ENCODE peak calls at places on chromosomes 5 and 9, in nine cellular contexts. U is astrocyte, M is thoracic aorta, J is keratinocyte, A is spleen, V is tibial artery, S is WERI-Rb-1, D is endodermal cell, H is A549. E is an unnamed sample.

GRCh38 chr5:125829349-125829748 is 593.9 kb upstream of the GRAMD2B start:
- DNase-seq in S (no peak), H (no peak), U (no peak), A (no peak), V (no peak), M (no peak), J (no peak), D (no peak), E (no peak)

GRCh38 chr5:179228341-179229121 is 116.7 kb downstream of the ADAMTS2 start:
- DNase-seq in H (no peak), S (peak), J (no peak), A (peak), M (no peak), D (peak), V (peak), U (no peak), E (no peak)

GRCh38 chr5:120684749-120685415 is 220.8 kb downstream of the PRR16 start:
- DNase-seq in V (no peak), A (no peak), H (peak), S (peak), J (no peak), M (no peak), U (no peak), D (peak), E (no peak)

GRCh38 chr9:89878687-89879086 is 273.9 kb downstream of the GADD45G start:
- DNase-seq in S (no peak), U (no peak), H (no peak), D (peak), V (peak), M (peak), J (no peak), A (peak), E (no peak)

GRCh38 chr9:1599961-1600360 is 415.2 kb upstream of the SMARCA2 start:
- DNase-seq in V (no peak), J (no peak), S (no peak), M (no peak), D (no peak), H (no peak), A (no peak), U (no peak), E (no peak)

GRCh38 chr5:116406306-116407041 is 168.1 kb downstream of the SEMA6A start:
- DNase-seq in J (no peak), D (no peak), A (no peak), U (no peak), S (no peak), M (no peak), H (no peak), V (no peak), E (no peak)

GRCh38 chr5:139650689-139651501 is 2.7 kb downstream of the CXXC5 start:
- DNase-seq in U (no peak), D (peak), M (no peak), H (peak), J (no peak), V (peak), S (peak), A (peak), E (no peak)

GRCh38 chr5:91293131-91293530 is 90.0 kb downstream of the ARRDC3 start:
- DNase-seq in S (no peak), M (no peak), J (no peak), A (no peak), U (peak), V (no peak), D (peak), H (no peak), E (no peak)

GRCh38 chr5:110414360-110414759 is 312.1 kb downstream of the TMEM232 start:
- DNase-seq in D (no peak), A (no peak), M (no peak), U (peak), S (no peak), H (no peak), V (no peak), J (no peak), E (no peak)

GRCh38 chr5:142817031-142817430 is 46.9 kb downstream of the ARHGAP26 start:
- DNase-seq in M (no peak), D (no peak), A (no peak), V (no peak), H (no peak), S (no peak), U (no peak), J (no peak), E (no peak)

GRCh38 chr5:150044334-150044681 is 42.0 kb downstream of the CSF1R start:
- DNase-seq in V (no peak), A (no peak), S (no peak), H (no peak), D (no peak), U (peak), M (no peak), J (no peak), E (peak)

GRCh38 chr9:138053321-138053868 is 175.8 kb downstream of the CACNA1B start:
- DNase-seq in H (peak), M (no peak), S (no peak), J (no peak), A (peak), U (no peak), D (peak), V (no peak), E (no peak)

GRCh38 chr9:130869250-130869649 is 27.4 kb downstream of the QRFP start:
- DNase-seq in U (peak), M (no peak), S (no peak), J (no peak), H (no peak), A (peak), D (no peak), V (no peak), E (no peak)

GRCh38 chr5:83942155-83942554 is 221.5 kb upstream of the HAPLN1 start:
- DNase-seq in H (no peak), J (no peak), S (no peak), M (no peak), U (no peak), D (no peak), A (no peak), V (no peak), E (no peak)

GRCh38 chr5:53256746-53257145 is 147.2 kb upstream of the MOCS2 start:
- DNase-seq in J (peak), U (peak), A (no peak), D (no peak), M (no peak), S (no peak), V (no peak), H (no peak), E (peak)

GRCh38 chr5:123119334-123119986 is 30.4 kb downstream of the PRDM6 start:
- DNase-seq in S (peak), M (no peak), U (peak), J (no peak), D (peak), H (peak), A (no peak), V (no peak), E (no peak)

DNA sequence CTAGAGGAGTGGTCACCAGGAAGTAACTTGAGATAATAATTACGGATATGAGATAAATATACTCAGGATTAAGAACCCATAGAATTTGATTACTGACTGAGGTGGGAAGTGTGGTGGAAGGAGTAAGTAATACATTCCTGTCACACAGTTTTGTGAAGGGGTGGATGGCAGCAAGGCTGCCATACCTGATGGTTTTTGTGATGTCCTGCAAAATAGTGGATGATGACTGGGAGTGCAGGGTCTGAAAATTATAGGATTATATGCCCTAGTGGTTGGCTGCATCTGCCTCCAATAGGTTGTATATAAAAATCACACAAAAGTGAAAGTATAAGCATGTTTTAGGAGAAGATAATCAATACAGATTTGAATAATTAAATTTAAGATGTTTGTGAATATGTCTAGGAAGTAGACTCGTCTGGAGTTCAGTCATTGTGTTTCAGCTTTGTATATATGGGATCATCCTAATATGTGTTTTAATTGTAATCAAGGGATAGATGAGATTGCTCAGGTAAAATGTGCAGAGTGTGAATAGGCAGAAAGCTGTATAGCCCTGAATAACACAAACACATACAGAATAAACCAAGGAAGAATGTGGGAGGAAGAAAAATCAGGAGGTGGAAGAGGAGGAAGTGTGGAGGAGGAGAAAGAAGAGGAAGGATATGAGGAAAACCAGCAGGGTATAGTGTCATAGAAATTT is 5.5 kb downstream of the SELENOP start:
- DNase-seq in V (no peak), J (no peak), D (no peak), M (no peak), U (no peak), S (no peak), A (no peak), H (no peak), E (no peak)
- TF ChIP-seq CTCF in V (no peak), J (no peak), D (no peak), M (no peak), U (no peak), S (no peak), A (no peak), H (no peak), E (no peak)

GRCh38 chr5:41796061-41796460 is 74.2 kb downstream of the OXCT1 start:
- DNase-seq in V (no peak), S (no peak), U (peak), M (no peak), D (no peak), J (no peak), A (no peak), H (no peak), E (no peak)
- H3K27ac ChIP-seq in V (peak), S (no peak), U (peak), M (peak), D (no peak), J (no peak), A (no peak), H (no peak), E (no peak)

GRCh38 chr9:70600479-70600878 is 186.0 kb upstream of the KLF9 start:
- DNase-seq in V (peak), J (no peak), M (no peak), U (peak), A (no peak), S (peak), D (peak), H (no peak), E (peak)
- TF ChIP-seq CTCF in V (no peak), J (no peak), M (no peak), U (no peak), A (no peak), S (no peak), D (no peak), H (no peak), E (peak)

DNA sequence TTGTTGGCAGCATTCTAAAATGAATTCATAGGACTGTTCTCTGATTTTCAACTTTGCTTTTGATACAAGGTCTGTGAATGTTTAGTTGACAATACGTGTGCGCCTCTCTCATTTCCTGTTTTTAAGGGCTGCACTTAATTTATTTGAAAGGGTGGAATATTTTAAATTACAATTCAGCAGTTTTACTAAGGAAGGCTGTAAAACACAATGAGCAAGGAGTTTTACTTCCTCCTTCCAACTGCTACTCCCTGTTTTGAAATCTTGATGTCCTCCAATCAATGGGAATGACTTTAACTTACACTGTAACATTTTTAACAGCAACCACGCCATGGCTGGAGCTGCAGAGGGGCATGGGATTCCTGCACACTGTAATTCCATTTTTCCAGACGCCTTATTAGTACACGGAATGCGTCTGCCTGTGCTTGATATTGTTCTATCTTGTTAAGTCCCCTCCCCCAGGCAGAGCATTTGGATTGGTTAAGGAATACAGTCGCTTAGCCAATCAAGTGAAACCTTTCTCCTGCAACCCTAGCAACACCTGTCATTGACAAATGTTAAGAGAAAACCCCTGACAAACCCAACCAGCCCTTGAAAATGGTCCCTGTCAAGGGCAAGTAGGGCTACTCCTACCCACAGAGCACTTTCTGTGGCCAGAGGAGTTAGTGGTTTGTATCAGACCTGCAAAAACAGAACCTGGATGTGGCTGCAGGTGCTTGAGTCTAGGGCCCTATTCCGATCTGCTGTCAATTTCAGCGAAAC is 12.5 kb upstream of the ZSWIM6 start:
- DNase-seq in H (no peak), D (peak), S (no peak), J (no peak), A (no peak), U (no peak), V (no peak), M (no peak), E (no peak)
- H3K27ac ChIP-seq in H (no peak), D (peak), S (no peak), J (no peak), A (peak), U (no peak), V (no peak), M (peak), E (no peak)

DNA sequence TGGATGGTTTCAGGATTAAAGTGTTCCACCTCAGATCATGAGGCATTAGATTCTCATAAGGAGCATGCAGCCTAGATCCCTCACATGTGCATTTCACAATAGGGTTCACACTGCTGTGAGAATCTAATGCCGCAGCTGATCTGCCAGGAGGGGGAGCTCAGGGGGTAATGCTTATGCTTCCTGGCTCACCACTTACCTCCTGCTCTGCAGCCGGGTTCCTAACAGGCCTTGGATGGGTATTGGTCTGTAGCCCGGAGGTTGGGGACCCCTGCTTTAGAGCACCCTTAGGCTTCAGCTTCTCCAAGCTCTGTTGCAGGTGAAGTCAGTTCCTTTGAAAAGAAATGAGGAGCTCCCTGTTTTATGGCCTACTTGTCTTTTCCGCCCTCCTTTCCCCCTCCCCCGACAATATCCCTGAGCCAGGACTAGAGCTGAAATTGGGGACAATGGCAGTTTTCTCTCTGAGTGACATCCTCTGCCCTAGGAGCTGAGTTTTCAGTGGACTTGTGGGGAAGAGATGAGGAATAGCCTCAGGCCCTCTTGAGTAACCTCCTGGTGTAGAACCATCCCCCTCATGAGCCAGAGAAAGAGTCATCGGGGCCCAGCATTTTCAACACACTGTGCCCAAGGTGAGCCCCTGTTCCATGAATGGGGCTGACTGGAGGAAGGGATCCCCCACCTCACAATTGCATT is 16.2 kb upstream of the MAT2B start:
- DNase-seq in M (no peak), S (peak), V (no peak), H (peak), J (no peak), A (no peak), D (peak), U (no peak), E (no peak)
- TF ChIP-seq CTCF in M (no peak), S (peak), V (no peak), H (no peak), J (no peak), A (no peak), D (peak), U (no peak), E (peak)